ENCODE peak calls at places on chromosome 1, in seven cellular contexts. One of them, this sample, is unnamed.

GRCh38 chr1:231423648-231424047 is 1.6 kb upstream of the EGLN1 start:
- DNase-seq in neural progenitor cell: no peak
- DNase-seq in K562: no peak
- DNase-seq in astrocyte: no peak
- DNase-seq in colonic mucosa: no peak
- DNase-seq in fibroblast of lung: no peak
- DNase-seq in GM23248: no peak
- DNase-seq in this sample: no peak

GRCh38 chr1:185934476-185935189 is 200.4 kb downstream of the HMCN1 start:
- DNase-seq in neural progenitor cell: no peak
- DNase-seq in K562: no peak
- DNase-seq in astrocyte: peak; percentile 30
- DNase-seq in colonic mucosa: no peak
- DNase-seq in fibroblast of lung: peak; percentile 51
- DNase-seq in GM23248: peak; percentile 82
- DNase-seq in this sample: peak; percentile 49

GRCh38 chr1:183877321-183877720 is 72.4 kb downstream of the RGL1 start:
- DNase-seq in neural progenitor cell: peak; percentile 36
- DNase-seq in K562: no peak
- DNase-seq in astrocyte: peak; percentile 52
- DNase-seq in colonic mucosa: no peak
- DNase-seq in fibroblast of lung: peak; percentile 66
- DNase-seq in GM23248: peak; percentile 82
- DNase-seq in this sample: no peak

GRCh38 chr1:26697978-26698849 is 2.4 kb downstream of the ARID1A start:
- DNase-seq in neural progenitor cell: peak; percentile 56
- DNase-seq in K562: peak; percentile 86
- DNase-seq in astrocyte: peak; percentile 98
- DNase-seq in colonic mucosa: peak; percentile 74
- DNase-seq in fibroblast of lung: peak; percentile 98
- DNase-seq in GM23248: peak; percentile 94
- DNase-seq in this sample: peak; percentile 93

GRCh38 chr1:179490611-179491010 is 85.1 kb downstream of the NPHS2 start:
- DNase-seq in neural progenitor cell: no peak
- DNase-seq in K562: no peak
- DNase-seq in astrocyte: no peak
- DNase-seq in colonic mucosa: no peak
- DNase-seq in fibroblast of lung: no peak
- DNase-seq in GM23248: no peak
- DNase-seq in this sample: no peak

GRCh38 chr1:114695430-114696093 is at the start of gene AMPD1:
- DNase-seq in neural progenitor cell: no peak
- DNase-seq in K562: no peak
- DNase-seq in astrocyte: peak; percentile 73
- DNase-seq in colonic mucosa: no peak
- DNase-seq in fibroblast of lung: peak; percentile 75
- DNase-seq in GM23248: peak; percentile 74
- DNase-seq in this sample: peak; percentile 52

GRCh38 chr1:47184771-47185677 is 4.8 kb downstream of the PDZK1IP1 start:
- DNase-seq in neural progenitor cell: no peak
- DNase-seq in K562: no peak
- DNase-seq in astrocyte: no peak
- DNase-seq in colonic mucosa: no peak
- DNase-seq in fibroblast of lung: no peak
- DNase-seq in GM23248: no peak
- DNase-seq in this sample: no peak

GRCh38 chr1:21511579-21512522 is 2.6 kb downstream of the ALPL start:
- DNase-seq in neural progenitor cell: no peak
- DNase-seq in K562: no peak
- DNase-seq in astrocyte: peak; percentile 96
- DNase-seq in colonic mucosa: no peak
- DNase-seq in fibroblast of lung: peak; percentile 98
- DNase-seq in GM23248: peak; percentile 97
- DNase-seq in this sample: peak; percentile 55

GRCh38 chr1:58919986-58920376 is 136.1 kb upstream of the JUN start:
- DNase-seq in neural progenitor cell: no peak
- DNase-seq in K562: no peak
- DNase-seq in astrocyte: no peak
- DNase-seq in colonic mucosa: no peak
- DNase-seq in fibroblast of lung: no peak
- DNase-seq in GM23248: no peak
- DNase-seq in this sample: no peak

GRCh38 chr1:54989473-54989872 is 9.0 kb downstream of the TMEM61 start:
- DNase-seq in neural progenitor cell: no peak
- DNase-seq in K562: no peak
- DNase-seq in astrocyte: no peak
- DNase-seq in colonic mucosa: peak; percentile 74
- DNase-seq in fibroblast of lung: no peak
- DNase-seq in GM23248: no peak
- DNase-seq in this sample: no peak

GRCh38 chr1:116314305-116314919 is 58.6 kb upstream of the ATP1A1 start:
- DNase-seq in neural progenitor cell: no peak
- DNase-seq in K562: no peak
- DNase-seq in astrocyte: no peak
- DNase-seq in colonic mucosa: no peak
- DNase-seq in fibroblast of lung: no peak
- DNase-seq in GM23248: peak; percentile 4
- DNase-seq in this sample: no peak

GRCh38 chr1:180560200-180560867 is 1.6 kb downstream of the OVAAL start:
- DNase-seq in neural progenitor cell: no peak
- DNase-seq in K562: no peak
- DNase-seq in astrocyte: no peak
- DNase-seq in colonic mucosa: peak; percentile 74
- DNase-seq in fibroblast of lung: no peak
- DNase-seq in GM23248: no peak
- DNase-seq in this sample: no peak

GRCh38 chr1:25806418-25806817 is 6.4 kb downstream of the SELENON start:
- DNase-seq in neural progenitor cell: no peak
- DNase-seq in K562: no peak
- DNase-seq in astrocyte: peak; percentile 66
- DNase-seq in colonic mucosa: no peak
- DNase-seq in fibroblast of lung: peak; percentile 76
- DNase-seq in GM23248: peak; percentile 78
- DNase-seq in this sample: no peak

GRCh38 chr1:167763525-167764220 is 41.9 kb downstream of the MPZL1 start:
- DNase-seq in neural progenitor cell: no peak
- DNase-seq in K562: no peak
- DNase-seq in astrocyte: peak; percentile 22
- DNase-seq in colonic mucosa: no peak
- DNase-seq in fibroblast of lung: peak; percentile 41
- DNase-seq in GM23248: no peak
- DNase-seq in this sample: peak; percentile 92

DNA sequence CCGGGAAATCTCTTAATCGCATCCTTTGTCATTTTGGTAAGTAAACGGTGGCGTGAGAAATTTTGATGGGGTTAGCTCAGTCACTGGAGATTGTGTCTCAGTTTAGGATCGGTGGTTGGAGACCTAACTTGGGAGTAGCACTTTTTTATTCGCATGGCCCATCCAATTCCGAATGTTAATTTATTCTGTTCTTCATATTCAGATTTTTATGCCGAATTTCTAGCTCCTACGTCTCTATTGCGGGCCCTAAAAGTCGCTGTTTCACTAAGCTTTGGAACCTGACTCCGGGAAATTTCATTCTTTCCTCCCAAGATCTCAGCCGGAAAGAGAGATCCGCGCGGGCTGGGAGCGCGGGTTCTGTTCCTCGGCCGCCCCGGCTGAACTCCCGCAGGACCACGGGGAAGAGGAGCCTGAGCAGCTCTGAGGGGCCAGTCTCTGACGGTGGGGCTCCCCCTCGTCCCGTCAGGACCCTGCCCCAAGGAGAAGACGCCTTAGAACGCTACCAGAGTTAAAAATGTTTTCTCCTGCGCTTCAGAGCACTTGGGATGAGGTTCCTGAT is 279.7 kb downstream of the FAM72C start:
- DNase-seq in neural progenitor cell: no peak
- DNase-seq in K562: no peak
- DNase-seq in astrocyte: no peak
- DNase-seq in colonic mucosa: no peak
- DNase-seq in fibroblast of lung: no peak
- DNase-seq in GM23248: no peak
- DNase-seq in this sample: no peak
- H3K9ac ChIP-seq in neural progenitor cell: no peak overlapping the region
- H3K9ac ChIP-seq in K562: no peak overlapping the region
- H3K9ac ChIP-seq in astrocyte: no peak overlapping the region
- H3K9ac ChIP-seq in colonic mucosa: no peak overlapping the region
- H3K9ac ChIP-seq in fibroblast of lung: no peak overlapping the region
- H3K9ac ChIP-seq in GM23248: no peak overlapping the region
- H3K9ac ChIP-seq in this sample: no peak overlapping the region

DNA sequence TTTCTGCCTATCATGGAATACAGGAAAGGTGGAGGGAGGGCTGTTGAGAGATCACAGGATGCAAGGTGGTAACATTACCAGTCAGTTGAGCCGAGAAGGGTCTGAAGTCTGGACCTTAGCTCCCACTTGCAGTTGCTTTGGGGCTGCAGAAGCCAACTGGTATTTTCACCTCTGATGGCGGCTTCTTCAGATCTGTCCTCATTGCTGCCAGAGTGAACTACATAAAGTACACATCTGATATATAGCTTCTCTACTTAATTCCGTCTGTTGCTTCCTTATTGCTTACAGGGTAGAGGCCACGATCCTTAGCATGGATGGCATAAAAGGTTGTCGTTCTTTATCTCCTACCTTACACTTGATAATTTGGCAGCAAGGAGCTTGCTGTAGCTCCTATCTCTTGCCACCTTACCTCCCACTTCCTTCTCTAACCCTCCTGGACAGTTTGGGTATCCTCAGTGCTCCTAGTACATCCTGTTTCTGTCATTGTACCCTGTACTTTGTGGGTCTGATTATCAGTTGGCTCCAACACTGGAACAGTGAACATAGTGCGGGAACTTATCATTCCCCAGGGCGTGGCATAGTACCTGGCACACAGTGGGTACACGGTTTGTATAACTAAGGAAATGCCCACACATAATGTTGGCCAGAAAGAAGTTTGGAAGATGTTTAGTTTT is 30.9 kb upstream of the NBL1 start:
- DNase-seq in neural progenitor cell: no peak
- DNase-seq in K562: no peak
- DNase-seq in astrocyte: no peak
- DNase-seq in colonic mucosa: peak; percentile 68
- DNase-seq in fibroblast of lung: no peak
- DNase-seq in GM23248: no peak
- DNase-seq in this sample: no peak
- H3K27ac ChIP-seq in neural progenitor cell: no peak overlapping the region
- H3K27ac ChIP-seq in K562: peak overlapping the region; percentile 28
- H3K27ac ChIP-seq in astrocyte: no peak overlapping the region
- H3K27ac ChIP-seq in colonic mucosa: peak overlapping the region; percentile 78
- H3K27ac ChIP-seq in fibroblast of lung: no peak overlapping the region
- H3K27ac ChIP-seq in GM23248: no peak overlapping the region
- H3K27ac ChIP-seq in this sample: no peak overlapping the region

GRCh38 chr1:244163131-244163530 is 112.0 kb downstream of the ZBTB18 start:
- DNase-seq in neural progenitor cell: no peak
- DNase-seq in K562: no peak
- DNase-seq in astrocyte: peak; percentile 16
- DNase-seq in colonic mucosa: no peak
- DNase-seq in fibroblast of lung: peak; percentile 43
- DNase-seq in GM23248: peak; percentile 55
- DNase-seq in this sample: no peak

GRCh38 chr1:244165701-244166100 is 114.6 kb downstream of the ZBTB18 start:
- DNase-seq in neural progenitor cell: no peak
- DNase-seq in K562: no peak
- DNase-seq in astrocyte: no peak
- DNase-seq in colonic mucosa: no peak
- DNase-seq in fibroblast of lung: no peak
- DNase-seq in GM23248: no peak
- DNase-seq in this sample: peak; percentile 16

GRCh38 chr1:244165021-244165420 is 113.9 kb downstream of the ZBTB18 start:
- DNase-seq in neural progenitor cell: no peak
- DNase-seq in K562: no peak
- DNase-seq in astrocyte: no peak
- DNase-seq in colonic mucosa: no peak
- DNase-seq in fibroblast of lung: no peak
- DNase-seq in GM23248: no peak
- DNase-seq in this sample: no peak

GRCh38 chr1:244163861-244164562 is 112.9 kb downstream of the ZBTB18 start:
- DNase-seq in neural progenitor cell: no peak
- DNase-seq in K562: no peak
- DNase-seq in astrocyte: peak; percentile 98
- DNase-seq in colonic mucosa: no peak
- DNase-seq in fibroblast of lung: peak; percentile 99
- DNase-seq in GM23248: peak; percentile 95
- DNase-seq in this sample: peak; percentile 88

GRCh38 chr1:244164563-244164890 is 113.4 kb downstream of the ZBTB18 start:
- DNase-seq in neural progenitor cell: no peak
- DNase-seq in K562: no peak
- DNase-seq in astrocyte: no peak
- DNase-seq in colonic mucosa: no peak
- DNase-seq in fibroblast of lung: no peak
- DNase-seq in GM23248: no peak
- DNase-seq in this sample: no peak
- H3K9ac ChIP-seq in neural progenitor cell: no peak overlapping the region
- H3K9ac ChIP-seq in K562: no peak overlapping the region
- H3K9ac ChIP-seq in astrocyte: no peak overlapping the region
- H3K9ac ChIP-seq in colonic mucosa: no peak overlapping the region
- H3K9ac ChIP-seq in fibroblast of lung: no peak overlapping the region
- H3K9ac ChIP-seq in GM23248: no peak overlapping the region
- H3K9ac ChIP-seq in this sample: no peak overlapping the region

DNA sequence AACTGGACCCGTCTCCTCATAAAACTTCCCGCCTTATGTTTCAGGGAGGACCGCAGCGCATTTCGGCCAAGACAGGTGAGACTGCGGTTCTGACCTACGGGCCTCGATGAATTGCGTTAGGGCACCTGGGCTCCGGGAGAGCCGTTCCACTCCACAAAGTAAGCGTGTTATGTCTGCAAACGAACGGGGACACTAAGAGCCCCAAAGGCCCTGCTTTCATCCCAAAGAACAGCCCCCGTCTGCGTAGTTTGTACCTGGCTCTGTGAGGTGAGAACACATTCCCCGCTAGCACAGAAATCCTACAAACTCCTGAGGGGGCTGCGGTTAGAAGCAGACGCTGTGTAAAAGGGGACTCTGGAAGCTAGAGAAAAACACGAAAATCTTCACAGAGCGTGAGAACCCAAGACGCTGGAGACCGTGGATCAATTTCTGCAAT is 41.6 kb upstream of the PPIAL4F start:
- DNase-seq in neural progenitor cell: no peak
- DNase-seq in K562: peak; percentile 4
- DNase-seq in astrocyte: no peak
- DNase-seq in colonic mucosa: no peak
- DNase-seq in fibroblast of lung: peak; percentile 0
- DNase-seq in GM23248: no peak
- DNase-seq in this sample: no peak
- H3K27ac ChIP-seq in neural progenitor cell: peak overlapping the region; percentile 98
- H3K27ac ChIP-seq in K562: peak overlapping the region; percentile 100
- H3K27ac ChIP-seq in astrocyte: peak overlapping the region; percentile 98
- H3K27ac ChIP-seq in colonic mucosa: peak overlapping the region; percentile 71
- H3K27ac ChIP-seq in fibroblast of lung: no peak overlapping the region
- H3K27ac ChIP-seq in GM23248: peak overlapping the region; percentile 96
- H3K27ac ChIP-seq in this sample: peak overlapping the region; percentile 95

DNA sequence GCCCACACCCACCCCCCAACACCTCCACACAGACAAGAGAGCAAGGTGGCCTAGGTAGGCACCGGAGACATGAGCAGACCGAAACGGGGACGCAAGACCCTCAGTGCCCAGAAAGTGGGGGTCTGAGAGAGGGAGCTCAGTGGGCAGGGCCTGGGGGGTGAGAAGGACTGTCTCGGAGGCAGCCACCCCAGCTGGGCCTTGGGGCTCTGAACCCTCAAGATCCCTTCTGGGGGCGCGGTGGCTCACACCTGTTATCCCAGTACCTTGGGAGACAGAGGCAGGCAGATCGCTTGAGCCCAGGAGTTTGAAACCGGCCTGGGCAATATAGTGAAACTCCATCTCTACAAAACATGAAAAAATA is 9.1 kb upstream of the GNB1 start:
- DNase-seq in neural progenitor cell: no peak
- DNase-seq in K562: no peak
- DNase-seq in astrocyte: no peak
- DNase-seq in colonic mucosa: no peak
- DNase-seq in fibroblast of lung: no peak
- DNase-seq in GM23248: no peak
- DNase-seq in this sample: no peak
- H3K9ac ChIP-seq in neural progenitor cell: no peak overlapping the region
- H3K9ac ChIP-seq in K562: no peak overlapping the region
- H3K9ac ChIP-seq in astrocyte: no peak overlapping the region
- H3K9ac ChIP-seq in colonic mucosa: no peak overlapping the region
- H3K9ac ChIP-seq in fibroblast of lung: no peak overlapping the region
- H3K9ac ChIP-seq in GM23248: no peak overlapping the region
- H3K9ac ChIP-seq in this sample: no peak overlapping the region